ENCODE peak calls at places on chromosomes 11 and 22, in ten cellular contexts. J is choroid plexus epithelial cell, O is GM12878, Y is astrocyte of the spinal cord, E is foreskin fibroblast, N is GM12865, Q is fibroblast of the aortic adventitia, U is AG10803, V is cardiac fibroblast, R is NB4. T is an unnamed sample.

GRCh38 chr22:37331811-37332536 is 49.7 kb downstream of the CYTH4 start:
- DNase-seq in J (no peak), O (no peak), Y (no peak), E (no peak), N (peak), Q (no peak), U (no peak), V (no peak), R (peak), T (no peak)

GRCh38 chr11:106101797-106102196 is 24.3 kb downstream of the AASDHPPT start:
- DNase-seq in J (peak), O (no peak), Y (peak), E (peak), N (no peak), Q (peak), U (peak), V (peak), R (no peak), T (peak)

GRCh38 chr11:61832207-61832606 is 4.1 kb downstream of the FADS2 start:
- DNase-seq in J (no peak), O (no peak), Y (no peak), E (no peak), N (no peak), Q (no peak), U (no peak), V (no peak), R (no peak), T (no peak)

GRCh38 chr11:24748261-24748660 is 251.4 kb downstream of the LUZP2 start:
- DNase-seq in J (no peak), O (no peak), Y (no peak), E (no peak), N (no peak), Q (no peak), U (no peak), V (no peak), R (no peak), T (no peak)

GRCh38 chr11:6468712-6469495 is 4.8 kb downstream of the TRIM3 start:
- DNase-seq in J (peak), O (peak), Y (peak), E (peak), N (peak), Q (peak), U (peak), V (peak), R (peak), T (no peak)

GRCh38 chr11:126072141-126072741 is 9.6 kb upstream of the CDON start:
- DNase-seq in J (no peak), O (no peak), Y (peak), E (no peak), N (no peak), Q (no peak), U (no peak), V (no peak), R (no peak), T (no peak)

GRCh38 chr11:78696177-78696576 is 121.5 kb upstream of the NARS2 start:
- DNase-seq in J (no peak), O (no peak), Y (no peak), E (no peak), N (no peak), Q (no peak), U (no peak), V (no peak), R (no peak), T (no peak)

GRCh38 chr11:76313913-76314740 is 66.8 kb downstream of the THAP12 start:
- DNase-seq in J (peak), O (no peak), Y (peak), E (no peak), N (no peak), Q (no peak), U (no peak), V (no peak), R (no peak), T (no peak)

GRCh38 chr11:69351460-69351859 is 57.5 kb downstream of the MYEOV start:
- DNase-seq in J (peak), O (no peak), Y (peak), E (peak), N (no peak), Q (peak), U (peak), V (peak), R (no peak), T (no peak)

GRCh38 chr22:37314315-37315046 is 32.2 kb downstream of the CYTH4 start:
- DNase-seq in J (no peak), O (no peak), Y (no peak), E (no peak), N (peak), Q (no peak), U (no peak), V (no peak), R (peak), T (no peak)

GRCh38 chr11:1917523-1918435 is 1.7 kb upstream of the TNNT3 start:
- DNase-seq in J (no peak), O (no peak), Y (no peak), E (no peak), N (peak), Q (no peak), U (no peak), V (no peak), R (no peak), T (no peak)

GRCh38 chr22:40679964-40680818 is 907 bp downstream of the MCHR1 start:
- DNase-seq in J (peak), O (no peak), Y (no peak), E (no peak), N (no peak), Q (peak), U (peak), V (peak), R (no peak), T (no peak)
- TF ChIP-seq CTCF in J (peak), O (no peak), Y (peak), E (no peak), N (no peak), Q (peak), U (peak), V (no peak), R (no peak), T (peak)

DNA sequence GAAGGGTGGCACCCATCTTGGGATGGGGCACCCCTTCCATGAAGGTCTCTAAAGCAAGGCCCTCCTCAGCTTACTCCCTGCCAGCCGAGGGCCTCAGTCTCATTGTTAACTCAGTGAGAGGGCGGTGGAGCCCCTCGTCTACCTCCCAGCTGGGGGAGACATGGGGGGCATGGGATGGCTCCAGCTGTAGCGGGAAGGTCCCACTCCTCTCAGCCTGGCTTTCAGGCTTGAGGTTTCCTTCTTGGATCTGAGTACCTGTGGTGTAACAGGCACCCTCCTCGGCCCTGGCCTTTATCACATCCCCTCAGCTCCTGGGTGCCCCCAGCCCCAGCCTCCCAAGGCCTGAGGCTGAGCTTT is 2.0 kb downstream of the MIF start:
- DNase-seq in J (no peak), O (no peak), Y (no peak), E (no peak), N (no peak), Q (no peak), U (no peak), V (no peak), R (no peak), T (no peak)
- H3K4me3 ChIP-seq in J (peak), O (peak), Y (no peak), E (no peak), N (peak), Q (no peak), U (no peak), V (peak), R (peak), T (peak)

DNA sequence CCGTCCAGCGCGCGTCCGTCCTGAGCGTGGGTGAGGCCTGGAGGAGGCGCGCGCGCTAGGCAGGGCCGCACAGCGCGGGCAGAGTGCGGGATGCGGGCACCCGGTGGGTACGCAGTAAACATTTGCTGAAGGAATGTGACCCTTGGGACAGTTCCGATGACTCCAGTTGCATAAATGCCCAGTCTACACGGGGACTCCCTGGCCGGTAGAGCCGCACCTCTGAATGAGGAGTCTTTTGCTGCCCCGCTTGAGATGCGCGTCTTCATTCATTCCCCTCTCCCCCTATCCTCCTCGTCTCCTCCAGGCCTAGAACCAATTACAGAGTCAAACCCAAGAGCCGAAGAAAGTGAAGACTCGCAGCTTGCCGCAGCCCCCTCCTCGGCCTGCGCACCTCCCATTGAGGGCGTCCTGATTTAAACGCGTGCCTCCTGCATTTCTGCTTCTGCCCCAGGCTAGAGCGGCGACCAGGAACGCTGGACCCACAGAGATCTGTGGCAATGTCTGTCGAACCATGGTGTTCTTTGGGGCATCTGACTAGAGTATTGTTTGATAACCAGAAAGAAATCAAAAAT is 731 bp upstream of the CHKB start:
- DNase-seq in J (no peak), O (no peak), Y (no peak), E (no peak), N (no peak), Q (no peak), U (no peak), V (no peak), R (no peak), T (no peak)
- TF ChIP-seq CTCF in J (no peak), O (no peak), Y (peak), E (no peak), N (no peak), Q (peak), U (no peak), V (no peak), R (no peak), T (no peak)

DNA sequence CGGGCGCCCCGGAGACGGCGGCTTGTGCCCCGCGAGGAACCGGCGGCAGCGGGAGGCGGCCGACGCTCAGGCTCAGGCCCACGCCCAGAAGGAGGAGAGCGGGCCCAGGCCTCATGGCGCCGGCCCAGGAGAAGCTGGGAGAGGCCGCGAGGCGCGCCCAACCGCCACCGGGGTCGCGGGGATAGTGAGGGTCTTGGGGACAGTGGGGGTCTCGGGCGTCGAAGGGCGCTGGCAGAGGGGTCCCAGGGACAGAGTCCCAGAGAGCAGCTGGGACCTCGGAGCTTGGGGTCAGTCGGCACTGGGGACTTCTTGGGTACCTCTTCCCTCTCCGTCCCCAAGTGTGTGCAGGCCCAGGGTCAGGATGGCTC is at the start of gene PKDREJ:
- DNase-seq in J (no peak), O (no peak), Y (no peak), E (no peak), N (no peak), Q (no peak), U (no peak), V (no peak), R (no peak), T (no peak)
- H3K4me3 ChIP-seq in J (no peak), O (no peak), Y (no peak), E (no peak), N (no peak), Q (no peak), U (no peak), V (no peak), R (no peak), T (no peak)

GRCh38 chr11:119666061-119666460 is 62.9 kb downstream of the NECTIN1 start:
- DNase-seq in J (no peak), O (no peak), Y (no peak), E (no peak), N (no peak), Q (no peak), U (no peak), V (no peak), R (no peak), T (no peak)

GRCh38 chr11:119664701-119665420 is 64.1 kb downstream of the NECTIN1 start:
- DNase-seq in J (no peak), O (no peak), Y (no peak), E (no peak), N (no peak), Q (no peak), U (no peak), V (no peak), R (no peak), T (no peak)

GRCh38 chr11:119664063-119664572 is 64.9 kb downstream of the NECTIN1 start:
- DNase-seq in J (peak), O (no peak), Y (no peak), E (no peak), N (no peak), Q (no peak), U (no peak), V (no peak), R (no peak), T (no peak)

GRCh38 chr11:119668685-119669084 is 60.3 kb downstream of the NECTIN1 start:
- DNase-seq in J (no peak), O (no peak), Y (no peak), E (no peak), N (no peak), Q (no peak), U (no peak), V (no peak), R (peak), T (no peak)

GRCh38 chr11:119666463-119667131 is 62.4 kb downstream of the NECTIN1 start:
- DNase-seq in J (peak), O (no peak), Y (peak), E (peak), N (peak), Q (peak), U (peak), V (peak), R (peak), T (no peak)
- TF ChIP-seq CTCF in J (peak), O (peak), Y (peak), E (peak), N (peak), Q (peak), U (peak), V (peak), R (peak), T (peak)

GRCh38 chr11:16607675-16608644 is 130.5 kb upstream of the C11orf58 start:
- DNase-seq in J (no peak), O (no peak), Y (peak), E (no peak), N (no peak), Q (no peak), U (peak), V (no peak), R (no peak), T (peak)

GRCh38 chr11:16604784-16605439 is 133.5 kb upstream of the C11orf58 start:
- DNase-seq in J (no peak), O (no peak), Y (peak), E (no peak), N (no peak), Q (no peak), U (peak), V (peak), R (peak), T (no peak)

GRCh38 chr11:16605440-16605970 is 132.9 kb upstream of the C11orf58 start:
- DNase-seq in J (no peak), O (no peak), Y (peak), E (no peak), N (no peak), Q (no peak), U (no peak), V (no peak), R (no peak), T (no peak)

GRCh38 chr11:16605971-16606783 is 132.3 kb upstream of the C11orf58 start:
- DNase-seq in J (peak), O (peak), Y (peak), E (peak), N (peak), Q (peak), U (peak), V (peak), R (peak), T (peak)

GRCh38 chr11:16606784-16607674 is 131.4 kb upstream of the C11orf58 start:
- DNase-seq in J (no peak), O (no peak), Y (peak), E (no peak), N (no peak), Q (no peak), U (no peak), V (no peak), R (no peak), T (no peak)
- H3K4me3 ChIP-seq in J (peak), O (no peak), Y (peak), E (peak), N (no peak), Q (peak), U (peak), V (peak), R (no peak), T (peak)

GRCh38 chr22:50529416-50530279 is at the start of gene TYMP:
- DNase-seq in J (no peak), O (no peak), Y (no peak), E (peak), N (peak), Q (peak), U (peak), V (no peak), R (no peak), T (no peak)

GRCh38 chr22:50531546-50532352 is 1.9 kb upstream of the TYMP start:
- DNase-seq in J (peak), O (no peak), Y (peak), E (no peak), N (peak), Q (peak), U (peak), V (peak), R (peak), T (no peak)

GRCh38 chr22:50530280-50530856 is 556 bp upstream of the TYMP start:
- DNase-seq in J (peak), O (no peak), Y (peak), E (peak), N (peak), Q (peak), U (peak), V (peak), R (peak), T (no peak)

GRCh38 chr22:50532353-50532700 is 2.5 kb upstream of the TYMP start:
- DNase-seq in J (no peak), O (no peak), Y (no peak), E (no peak), N (peak), Q (no peak), U (no peak), V (no peak), R (no peak), T (no peak)

DNA sequence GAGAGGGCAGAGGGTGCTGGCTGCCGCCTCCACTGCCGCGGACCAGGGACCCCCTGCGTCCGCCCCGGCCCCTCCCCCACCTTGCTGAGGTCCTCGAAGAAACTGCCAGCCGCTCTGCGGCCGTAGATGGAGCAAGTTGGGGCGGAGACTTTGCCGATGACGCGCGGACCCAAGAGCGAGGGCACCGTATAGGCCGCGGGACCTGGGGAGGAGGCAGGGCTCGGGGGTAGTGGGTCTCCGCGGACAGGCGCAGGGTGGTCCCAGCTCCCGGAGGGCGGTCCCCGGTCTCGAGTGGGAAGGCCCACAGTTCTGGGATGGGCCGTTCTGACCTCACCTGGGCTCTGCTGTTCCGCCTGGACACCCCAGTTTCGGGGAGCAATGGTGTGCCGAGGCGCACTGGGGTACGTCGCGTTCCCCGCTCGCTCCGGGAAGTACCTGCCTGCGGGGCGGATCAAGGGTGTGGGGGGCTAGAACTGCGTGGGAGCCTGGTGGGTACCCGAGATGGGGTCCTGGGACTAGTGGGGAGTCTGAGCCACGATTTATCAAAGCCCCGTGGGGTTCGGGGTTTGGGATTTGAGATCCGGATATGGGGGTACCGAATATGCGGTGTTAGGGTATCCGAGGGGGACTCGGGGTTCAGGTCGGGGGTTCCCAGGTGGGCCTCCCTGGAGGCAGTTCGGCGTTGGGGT is 1.2 kb upstream of the TYMP start:
- DNase-seq in J (peak), O (no peak), Y (peak), E (peak), N (peak), Q (peak), U (peak), V (peak), R (peak), T (no peak)
- TF ChIP-seq CTCF in J (no peak), O (no peak), Y (no peak), E (no peak), N (no peak), Q (no peak), U (no peak), V (no peak), R (no peak), T (no peak)

T was measured in AG04449.